ENCODE peak calls at places on chromosome 7, in four cellular contexts. One of them, this sample, is unnamed.

GRCh38 chr7:54996391-54996790 is 22.4 kb upstream of the EGFR start:
- DNase-seq in PC-3: no peak
- DNase-seq in A673: no peak
- DNase-seq in mammary epithelial cell: no peak
- DNase-seq in this sample: no peak

GRCh38 chr7:92836489-92837213 is at the start of gene CDK6:
- DNase-seq in mammary epithelial cell: peak
- DNase-seq in A673: peak
- DNase-seq in PC-3: peak
- DNase-seq in this sample: peak

GRCh38 chr7:115274-115911 is 77.0 kb upstream of the FAM20C start:
- DNase-seq in PC-3: no peak
- DNase-seq in mammary epithelial cell: no peak
- DNase-seq in A673: no peak
- DNase-seq in this sample: no peak

GRCh38 chr7:92634924-92635519 is 44.8 kb upstream of the FAM133B start:
- DNase-seq in PC-3: peak
- DNase-seq in mammary epithelial cell: peak
- DNase-seq in A673: peak
- DNase-seq in this sample: peak

GRCh38 chr7:100220833-100221718 is 1.3 kb downstream of the PVRIG start:
- DNase-seq in A673: no peak
- DNase-seq in mammary epithelial cell: no peak
- DNase-seq in PC-3: no peak
- DNase-seq in this sample: no peak

GRCh38 chr7:75578081-75578480 is 86.0 kb downstream of the SPDYE5 start:
- DNase-seq in PC-3: no peak
- DNase-seq in A673: no peak
- DNase-seq in mammary epithelial cell: no peak
- DNase-seq in this sample: no peak

GRCh38 chr7:10706875-10707493 is 266.7 kb upstream of the PHF14 start:
- DNase-seq in A673: no peak
- DNase-seq in mammary epithelial cell: no peak
- DNase-seq in PC-3: no peak
- DNase-seq in this sample: no peak

GRCh38 chr7:123692471-123692877 is 36.8 kb downstream of the LMOD2 start:
- DNase-seq in PC-3: no peak
- DNase-seq in A673: no peak
- DNase-seq in mammary epithelial cell: no peak
- DNase-seq in this sample: no peak

GRCh38 chr7:21261627-21262564 is 166.0 kb upstream of the SP4 start:
- DNase-seq in PC-3: peak
- DNase-seq in A673: peak
- DNase-seq in mammary epithelial cell: peak
- DNase-seq in this sample: peak

GRCh38 chr7:48147078-48147591 is 24.1 kb upstream of the ABCA13 start:
- DNase-seq in mammary epithelial cell: peak
- DNase-seq in A673: no peak
- DNase-seq in PC-3: peak
- DNase-seq in this sample: no peak

GRCh38 chr7:94513565-94513860 is 3.9 kb downstream of the CASD1 start:
- DNase-seq in PC-3: no peak
- DNase-seq in mammary epithelial cell: peak
- DNase-seq in A673: peak
- DNase-seq in this sample: peak

DNA sequence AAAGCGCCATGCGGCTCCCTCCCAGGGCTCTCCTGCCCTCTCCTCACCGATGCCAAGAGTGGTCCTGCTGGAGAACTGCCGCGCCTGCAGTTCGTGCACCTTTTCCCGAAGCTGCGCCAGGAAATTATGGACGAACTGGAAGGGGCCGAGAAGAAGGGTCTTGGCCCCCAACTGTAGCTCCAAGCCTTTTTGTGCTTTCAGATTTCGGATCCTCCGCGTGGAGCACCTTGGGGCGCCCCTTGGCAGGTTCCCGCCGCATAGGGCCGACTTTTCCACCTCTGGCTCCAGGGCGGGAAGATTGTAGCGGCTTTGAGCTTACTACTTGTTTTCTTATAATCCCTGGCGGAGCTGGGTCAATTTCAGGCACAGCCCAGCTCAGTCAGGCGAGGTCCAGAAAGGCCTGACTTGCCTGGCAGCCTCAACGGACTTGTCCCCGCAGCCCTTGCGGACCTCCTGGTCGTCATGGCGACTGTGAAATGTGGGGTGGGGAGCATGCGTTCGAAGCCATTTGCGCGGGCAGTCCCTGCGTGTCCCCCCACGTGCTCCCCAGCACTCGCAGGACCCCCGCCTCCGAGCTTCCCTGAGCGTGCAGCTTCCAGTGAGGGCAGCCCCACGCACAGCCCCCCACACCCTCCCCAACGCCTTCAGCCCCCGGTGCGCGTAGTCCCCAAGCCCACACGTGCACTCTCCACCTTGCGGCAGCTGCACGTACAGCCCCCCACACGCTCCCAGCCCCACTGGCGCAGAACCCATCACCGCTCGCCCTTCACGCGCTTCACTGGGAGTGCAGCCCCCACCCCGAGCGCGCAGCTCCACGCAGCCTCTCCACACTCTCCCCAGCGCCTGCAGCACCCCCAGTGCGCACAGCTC is 129.9 kb downstream of the KBTBD2 start:
- DNase-seq in A673: no peak
- DNase-seq in mammary epithelial cell: no peak
- DNase-seq in PC-3: no peak
- DNase-seq in this sample: no peak
- TF ChIP-seq EZH2 in A673: no peak
- TF ChIP-seq EZH2 in mammary epithelial cell: no peak
- TF ChIP-seq EZH2 in PC-3: no peak
- TF ChIP-seq EZH2 in this sample: peak

GRCh38 chr7:19117081-19117869 is at the start of gene TWIST1:
- DNase-seq in A673: peak
- DNase-seq in PC-3: peak
- DNase-seq in mammary epithelial cell: peak
- DNase-seq in this sample: peak

GRCh38 chr7:19119372-19119771 is 1.9 kb upstream of the TWIST1 start:
- DNase-seq in PC-3: no peak
- DNase-seq in mammary epithelial cell: no peak
- DNase-seq in A673: no peak
- DNase-seq in this sample: no peak

GRCh38 chr7:19119901-19120486 is 2.6 kb upstream of the TWIST1 start:
- DNase-seq in A673: no peak
- DNase-seq in mammary epithelial cell: no peak
- DNase-seq in PC-3: no peak
- DNase-seq in this sample: no peak

GRCh38 chr7:19117870-19118608 is 603 bp upstream of the TWIST1 start:
- DNase-seq in PC-3: peak
- DNase-seq in mammary epithelial cell: no peak
- DNase-seq in A673: peak
- DNase-seq in this sample: no peak

DNA sequence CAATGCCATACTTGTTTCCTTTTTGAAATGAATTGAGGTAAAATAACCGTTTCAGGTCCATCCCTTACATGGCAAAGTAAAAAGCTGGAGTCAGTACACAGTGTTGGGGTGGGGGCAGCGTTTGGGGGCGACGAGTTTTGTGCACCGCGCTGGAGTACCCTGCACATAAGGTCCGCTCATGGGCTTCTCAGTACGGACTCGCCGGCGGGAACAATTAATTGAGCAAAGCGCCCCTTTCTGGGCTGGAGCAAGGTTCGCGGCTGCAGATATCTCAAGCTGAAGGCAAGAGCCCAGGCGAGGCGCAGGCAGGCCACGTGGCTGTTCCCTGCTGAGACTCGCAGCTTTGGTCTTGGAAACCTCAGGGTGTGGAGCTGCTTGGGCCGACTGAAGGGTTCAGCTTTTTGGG is 1.5 kb upstream of the TWIST1 start:
- DNase-seq in A673: no peak
- DNase-seq in mammary epithelial cell: no peak
- DNase-seq in PC-3: no peak
- DNase-seq in this sample: no peak
- TF ChIP-seq EZH2 in A673: no peak
- TF ChIP-seq EZH2 in mammary epithelial cell: peak
- TF ChIP-seq EZH2 in PC-3: no peak
- TF ChIP-seq EZH2 in this sample: no peak

GRCh38 chr7:96739609-96740008 is 30.0 kb upstream of the SEM1 start:
- DNase-seq in mammary epithelial cell: no peak
- DNase-seq in PC-3: no peak
- DNase-seq in A673: peak
- DNase-seq in this sample: no peak
- TF ChIP-seq EZH2 in mammary epithelial cell: no peak
- TF ChIP-seq EZH2 in PC-3: no peak
- TF ChIP-seq EZH2 in A673: no peak
- TF ChIP-seq EZH2 in this sample: no peak

GRCh38 chr7:73646785-73647724 is 20.6 kb upstream of the VPS37D start:
- DNase-seq in mammary epithelial cell: no peak
- DNase-seq in PC-3: no peak
- DNase-seq in A673: no peak
- DNase-seq in this sample: no peak

GRCh38 chr7:73650524-73650923 is 17.1 kb upstream of the VPS37D start:
- DNase-seq in A673: no peak
- DNase-seq in mammary epithelial cell: no peak
- DNase-seq in PC-3: no peak
- DNase-seq in this sample: no peak

GRCh38 chr7:73645643-73646182 is 21.4 kb upstream of the MLXIPL start:
- DNase-seq in PC-3: no peak
- DNase-seq in A673: no peak
- DNase-seq in mammary epithelial cell: peak
- DNase-seq in this sample: no peak

GRCh38 chr7:73648593-73649332 is 18.9 kb upstream of the VPS37D start:
- DNase-seq in PC-3: no peak
- DNase-seq in mammary epithelial cell: no peak
- DNase-seq in A673: no peak
- DNase-seq in this sample: no peak

DNA sequence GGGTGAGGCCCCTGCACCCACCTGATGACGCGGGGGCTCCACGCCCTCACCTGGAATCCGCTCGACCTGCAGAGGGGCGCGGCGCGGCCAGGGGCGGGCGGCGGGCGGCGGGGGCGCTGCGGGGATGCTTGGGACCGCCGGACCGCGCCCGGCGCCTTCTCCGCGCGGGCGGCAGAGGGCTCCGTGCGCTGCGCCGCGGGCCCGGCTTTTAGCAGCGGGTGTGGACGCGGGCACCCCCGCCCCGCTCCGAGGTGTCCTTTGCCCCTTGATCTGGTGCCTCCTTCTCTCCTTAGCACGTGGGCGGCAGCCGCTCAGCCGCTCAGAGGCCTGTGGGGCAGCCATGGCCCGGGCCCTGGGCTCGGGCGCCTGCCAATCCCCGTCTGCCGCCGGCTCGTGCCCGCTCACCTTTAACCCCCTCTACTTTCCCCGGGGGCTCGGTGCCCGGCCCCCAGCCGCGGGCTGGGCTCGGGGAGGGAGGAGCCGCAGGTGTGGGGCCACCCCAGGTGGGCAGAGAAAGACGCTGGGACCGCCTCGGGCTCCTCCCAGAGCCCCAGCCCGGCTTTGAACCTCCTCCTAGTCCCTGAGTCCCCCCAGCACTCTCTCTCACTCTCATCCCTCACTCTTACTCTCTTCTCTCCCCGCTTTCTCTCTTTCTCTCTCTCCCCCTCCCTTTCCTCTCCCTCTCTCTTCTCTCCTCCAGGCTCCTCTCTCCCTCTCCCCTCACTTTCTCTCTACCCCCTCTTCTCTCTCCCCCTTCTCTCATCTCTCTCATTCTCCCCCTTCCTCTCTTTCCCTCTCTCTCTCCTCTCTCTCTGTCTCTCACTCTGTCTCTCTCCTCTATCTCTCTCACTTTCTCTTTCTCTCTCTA is 19.7 kb upstream of the VPS37D start:
- DNase-seq in A673: no peak
- DNase-seq in mammary epithelial cell: no peak
- DNase-seq in PC-3: peak
- DNase-seq in this sample: no peak
- TF ChIP-seq EZH2 in A673: no peak
- TF ChIP-seq EZH2 in mammary epithelial cell: no peak
- TF ChIP-seq EZH2 in PC-3: peak
- TF ChIP-seq EZH2 in this sample: peak

GRCh38 chr7:27213904-27214586 is 14.2 kb upstream of the HOXA13 start:
- DNase-seq in A673: no peak
- DNase-seq in mammary epithelial cell: no peak
- DNase-seq in PC-3: no peak
- DNase-seq in this sample: no peak
- TF ChIP-seq EZH2 in A673: no peak
- TF ChIP-seq EZH2 in mammary epithelial cell: no peak
- TF ChIP-seq EZH2 in PC-3: no peak
- TF ChIP-seq EZH2 in this sample: peak

This sample was measured in astrocyte.